ENCODE peak calls at places on chromosomes 13 and 19, in ten cellular contexts. One of them, this sample, is unnamed.

GRCh38 chr13:29922896-29923295 is 72.5 kb upstream of the UBL3 start:
- DNase-seq in fibroblast of lung: peak
- DNase-seq in T-helper 2 cell: no peak
- DNase-seq in G401: no peak
- DNase-seq in GM13976: no peak
- DNase-seq in AG20443: peak
- DNase-seq in activated naive CD8-positive, alpha-beta T cell treated with anti-CD3 and anti-CD28 coated beads, Interleukin-2, amount 50 U/mL, for 24 hours: no peak
- DNase-seq in EL: peak
- DNase-seq in adrenal gland: no peak
- DNase-seq in hepatocyte: no peak
- DNase-seq in this sample: no peak

GRCh38 chr13:106286811-106287210 is 248.7 kb downstream of the EFNB2 start:
- DNase-seq in hepatocyte: no peak
- DNase-seq in EL: peak
- DNase-seq in T-helper 2 cell: no peak
- DNase-seq in fibroblast of lung: peak
- DNase-seq in GM13976: no peak
- DNase-seq in AG20443: no peak
- DNase-seq in adrenal gland: no peak
- DNase-seq in activated naive CD8-positive, alpha-beta T cell treated with anti-CD3 and anti-CD28 coated beads, Interleukin-2, amount 50 U/mL, for 24 hours: no peak
- DNase-seq in G401: no peak
- DNase-seq in this sample: no peak

GRCh38 chr19:4597975-4598671 is 38.6 kb upstream of the SEMA6B start:
- DNase-seq in T-helper 2 cell: peak
- DNase-seq in GM13976: peak
- DNase-seq in EL: peak
- DNase-seq in adrenal gland: peak
- DNase-seq in G401: no peak
- DNase-seq in AG20443: peak
- DNase-seq in hepatocyte: peak
- DNase-seq in fibroblast of lung: no peak
- DNase-seq in activated naive CD8-positive, alpha-beta T cell treated with anti-CD3 and anti-CD28 coated beads, Interleukin-2, amount 50 U/mL, for 24 hours: peak
- DNase-seq in this sample: no peak

GRCh38 chr19:6354098-6354674 is 7.1 kb upstream of the CLPP start:
- DNase-seq in EL: peak
- DNase-seq in AG20443: peak
- DNase-seq in T-helper 2 cell: no peak
- DNase-seq in GM13976: no peak
- DNase-seq in adrenal gland: no peak
- DNase-seq in hepatocyte: no peak
- DNase-seq in G401: no peak
- DNase-seq in fibroblast of lung: peak
- DNase-seq in activated naive CD8-positive, alpha-beta T cell treated with anti-CD3 and anti-CD28 coated beads, Interleukin-2, amount 50 U/mL, for 24 hours: no peak
- DNase-seq in this sample: no peak

GRCh38 chr19:3986260-3987041 is 1.2 kb upstream of the EEF2 start:
- DNase-seq in hepatocyte: peak
- DNase-seq in adrenal gland: no peak
- DNase-seq in EL: peak
- DNase-seq in T-helper 2 cell: peak
- DNase-seq in GM13976: no peak
- DNase-seq in AG20443: peak
- DNase-seq in activated naive CD8-positive, alpha-beta T cell treated with anti-CD3 and anti-CD28 coated beads, Interleukin-2, amount 50 U/mL, for 24 hours: peak
- DNase-seq in fibroblast of lung: peak
- DNase-seq in G401: peak
- DNase-seq in this sample: no peak

GRCh38 chr13:102351486-102351885 is 50.4 kb downstream of the FGF14 start:
- DNase-seq in GM13976: no peak
- DNase-seq in EL: no peak
- DNase-seq in AG20443: no peak
- DNase-seq in fibroblast of lung: no peak
- DNase-seq in activated naive CD8-positive, alpha-beta T cell treated with anti-CD3 and anti-CD28 coated beads, Interleukin-2, amount 50 U/mL, for 24 hours: no peak
- DNase-seq in hepatocyte: no peak
- DNase-seq in G401: peak
- DNase-seq in adrenal gland: no peak
- DNase-seq in T-helper 2 cell: no peak
- DNase-seq in this sample: no peak

GRCh38 chr19:34120846-34121639 is 51.3 kb upstream of the LSM14A start:
- DNase-seq in activated naive CD8-positive, alpha-beta T cell treated with anti-CD3 and anti-CD28 coated beads, Interleukin-2, amount 50 U/mL, for 24 hours: peak
- DNase-seq in AG20443: peak
- DNase-seq in GM13976: peak
- DNase-seq in G401: peak
- DNase-seq in EL: peak
- DNase-seq in adrenal gland: peak
- DNase-seq in fibroblast of lung: peak
- DNase-seq in T-helper 2 cell: peak
- DNase-seq in hepatocyte: peak
- DNase-seq in this sample: no peak

GRCh38 chr19:17264641-17264979 is at the start of gene USHBP1:
- DNase-seq in G401: no peak
- DNase-seq in AG20443: no peak
- DNase-seq in activated naive CD8-positive, alpha-beta T cell treated with anti-CD3 and anti-CD28 coated beads, Interleukin-2, amount 50 U/mL, for 24 hours: no peak
- DNase-seq in GM13976: no peak
- DNase-seq in adrenal gland: peak
- DNase-seq in T-helper 2 cell: no peak
- DNase-seq in EL: no peak
- DNase-seq in fibroblast of lung: no peak
- DNase-seq in hepatocyte: no peak
- DNase-seq in this sample: no peak

GRCh38 chr19:1857648-1858326 is 5.6 kb downstream of the KLF16 start:
- DNase-seq in AG20443: no peak
- DNase-seq in fibroblast of lung: no peak
- DNase-seq in hepatocyte: no peak
- DNase-seq in adrenal gland: no peak
- DNase-seq in EL: no peak
- DNase-seq in T-helper 2 cell: no peak
- DNase-seq in GM13976: no peak
- DNase-seq in G401: no peak
- DNase-seq in activated naive CD8-positive, alpha-beta T cell treated with anti-CD3 and anti-CD28 coated beads, Interleukin-2, amount 50 U/mL, for 24 hours: no peak
- DNase-seq in this sample: no peak

GRCh38 chr13:35594096-35594495 is 117.6 kb upstream of the MAB21L1 start:
- DNase-seq in adrenal gland: no peak
- DNase-seq in activated naive CD8-positive, alpha-beta T cell treated with anti-CD3 and anti-CD28 coated beads, Interleukin-2, amount 50 U/mL, for 24 hours: no peak
- DNase-seq in AG20443: no peak
- DNase-seq in fibroblast of lung: no peak
- DNase-seq in T-helper 2 cell: no peak
- DNase-seq in hepatocyte: no peak
- DNase-seq in EL: peak
- DNase-seq in G401: no peak
- DNase-seq in GM13976: no peak
- DNase-seq in this sample: no peak

GRCh38 chr19:12202250-12202649 is 39.4 kb downstream of the ZNF136 start:
- DNase-seq in GM13976: no peak
- DNase-seq in hepatocyte: no peak
- DNase-seq in G401: no peak
- DNase-seq in activated naive CD8-positive, alpha-beta T cell treated with anti-CD3 and anti-CD28 coated beads, Interleukin-2, amount 50 U/mL, for 24 hours: peak
- DNase-seq in T-helper 2 cell: no peak
- DNase-seq in AG20443: no peak
- DNase-seq in fibroblast of lung: no peak
- DNase-seq in adrenal gland: no peak
- DNase-seq in EL: no peak
- DNase-seq in this sample: no peak

GRCh38 chr19:4556574-4557185 is 2.8 kb downstream of the SEMA6B start:
- DNase-seq in T-helper 2 cell: no peak
- DNase-seq in G401: no peak
- DNase-seq in activated naive CD8-positive, alpha-beta T cell treated with anti-CD3 and anti-CD28 coated beads, Interleukin-2, amount 50 U/mL, for 24 hours: peak
- DNase-seq in GM13976: peak
- DNase-seq in adrenal gland: no peak
- DNase-seq in hepatocyte: peak
- DNase-seq in fibroblast of lung: no peak
- DNase-seq in AG20443: peak
- DNase-seq in EL: peak
- DNase-seq in this sample: no peak

GRCh38 chr13:51733656-51734334 is 70.2 kb downstream of the DHRS12 start:
- DNase-seq in G401: peak
- DNase-seq in hepatocyte: no peak
- DNase-seq in fibroblast of lung: no peak
- DNase-seq in adrenal gland: no peak
- DNase-seq in EL: peak
- DNase-seq in activated naive CD8-positive, alpha-beta T cell treated with anti-CD3 and anti-CD28 coated beads, Interleukin-2, amount 50 U/mL, for 24 hours: no peak
- DNase-seq in GM13976: no peak
- DNase-seq in T-helper 2 cell: no peak
- DNase-seq in AG20443: peak
- DNase-seq in this sample: no peak

GRCh38 chr19:18846862-18847515 is 15.2 kb downstream of the UPF1 start:
- DNase-seq in activated naive CD8-positive, alpha-beta T cell treated with anti-CD3 and anti-CD28 coated beads, Interleukin-2, amount 50 U/mL, for 24 hours: peak
- DNase-seq in hepatocyte: peak
- DNase-seq in GM13976: peak
- DNase-seq in AG20443: peak
- DNase-seq in T-helper 2 cell: peak
- DNase-seq in fibroblast of lung: peak
- DNase-seq in EL: peak
- DNase-seq in G401: peak
- DNase-seq in adrenal gland: peak
- DNase-seq in this sample: peak

GRCh38 chr19:55075366-55075998 is at the start of gene EPS8L1:
- DNase-seq in hepatocyte: peak
- DNase-seq in AG20443: no peak
- DNase-seq in EL: no peak
- DNase-seq in adrenal gland: no peak
- DNase-seq in fibroblast of lung: no peak
- DNase-seq in G401: no peak
- DNase-seq in T-helper 2 cell: no peak
- DNase-seq in activated naive CD8-positive, alpha-beta T cell treated with anti-CD3 and anti-CD28 coated beads, Interleukin-2, amount 50 U/mL, for 24 hours: no peak
- DNase-seq in GM13976: no peak
- DNase-seq in this sample: no peak

GRCh38 chr13:81927347-81927746 is 1586.4 kb upstream of the SPRY2 start:
- DNase-seq in T-helper 2 cell: no peak
- DNase-seq in adrenal gland: no peak
- DNase-seq in AG20443: no peak
- DNase-seq in hepatocyte: no peak
- DNase-seq in GM13976: no peak
- DNase-seq in EL: no peak
- DNase-seq in activated naive CD8-positive, alpha-beta T cell treated with anti-CD3 and anti-CD28 coated beads, Interleukin-2, amount 50 U/mL, for 24 hours: no peak
- DNase-seq in fibroblast of lung: no peak
- DNase-seq in G401: no peak
- DNase-seq in this sample: no peak

GRCh38 chr13:36778083-36778671 is 40.8 kb upstream of the RFXAP start:
- DNase-seq in T-helper 2 cell: no peak
- DNase-seq in EL: peak
- DNase-seq in hepatocyte: peak
- DNase-seq in G401: no peak
- DNase-seq in adrenal gland: no peak
- DNase-seq in GM13976: no peak
- DNase-seq in activated naive CD8-positive, alpha-beta T cell treated with anti-CD3 and anti-CD28 coated beads, Interleukin-2, amount 50 U/mL, for 24 hours: no peak
- DNase-seq in fibroblast of lung: peak
- DNase-seq in AG20443: peak
- DNase-seq in this sample: no peak

GRCh38 chr13:73366241-73366640 is 307.4 kb downstream of the KLF5 start:
- DNase-seq in adrenal gland: no peak
- DNase-seq in T-helper 2 cell: no peak
- DNase-seq in AG20443: no peak
- DNase-seq in activated naive CD8-positive, alpha-beta T cell treated with anti-CD3 and anti-CD28 coated beads, Interleukin-2, amount 50 U/mL, for 24 hours: no peak
- DNase-seq in hepatocyte: no peak
- DNase-seq in G401: no peak
- DNase-seq in EL: no peak
- DNase-seq in GM13976: no peak
- DNase-seq in fibroblast of lung: no peak
- DNase-seq in this sample: no peak

This sample was measured in GOT3.